ENCODE peak calls at places on chromosomes 3 and 15, in nine cellular contexts. One of them, this sample, is unnamed.

GRCh38 chr3:72625616-72626337 is 222.5 kb downstream of the SHQ1 start:
- DNase-seq in stimulated activated CD8-positive, alpha-beta memory T cell treated with anti-CD3 and anti-CD28 coated beads, Interleukin-7, amount 100 ng/mL, for 48 hours: no peak
- DNase-seq in endothelial cell: no peak
- DNase-seq in activated effector memory CD4-positive, alpha-beta T cell treated with Interleukin-2 at 50 U/mL for 16 hours: no peak
- DNase-seq in NCI-H1092: no peak
- DNase-seq in RWPE1: peak
- DNase-seq in amniotic stem cell: no peak
- DNase-seq in fibroblast of mammary gland: peak
- DNase-seq in NCI-H1694 treated with DMSO at 0.1 percent for 48 hours: no peak
- DNase-seq in this sample: peak

GRCh38 chr3:128489860-128490649 is 2.9 kb downstream of the GATA2 start:
- DNase-seq in NCI-H1694 treated with DMSO at 0.1 percent for 48 hours: peak
- DNase-seq in fibroblast of mammary gland: no peak
- DNase-seq in stimulated activated CD8-positive, alpha-beta memory T cell treated with anti-CD3 and anti-CD28 coated beads, Interleukin-7, amount 100 ng/mL, for 48 hours: no peak
- DNase-seq in RWPE1: no peak
- DNase-seq in endothelial cell: peak
- DNase-seq in amniotic stem cell: peak
- DNase-seq in NCI-H1092: no peak
- DNase-seq in activated effector memory CD4-positive, alpha-beta T cell treated with Interleukin-2 at 50 U/mL for 16 hours: no peak
- DNase-seq in this sample: no peak

GRCh38 chr3:81936817-81937216 is 175.4 kb upstream of the GBE1 start:
- DNase-seq in amniotic stem cell: no peak
- DNase-seq in RWPE1: no peak
- DNase-seq in stimulated activated CD8-positive, alpha-beta memory T cell treated with anti-CD3 and anti-CD28 coated beads, Interleukin-7, amount 100 ng/mL, for 48 hours: no peak
- DNase-seq in fibroblast of mammary gland: no peak
- DNase-seq in endothelial cell: no peak
- DNase-seq in NCI-H1092: no peak
- DNase-seq in activated effector memory CD4-positive, alpha-beta T cell treated with Interleukin-2 at 50 U/mL for 16 hours: no peak
- DNase-seq in NCI-H1694 treated with DMSO at 0.1 percent for 48 hours: no peak
- DNase-seq in this sample: no peak

GRCh38 chr15:34161329-34161953 is 48.5 kb downstream of the KATNBL1 start:
- DNase-seq in endothelial cell: no peak
- DNase-seq in NCI-H1694 treated with DMSO at 0.1 percent for 48 hours: no peak
- DNase-seq in NCI-H1092: no peak
- DNase-seq in fibroblast of mammary gland: peak
- DNase-seq in RWPE1: peak
- DNase-seq in activated effector memory CD4-positive, alpha-beta T cell treated with Interleukin-2 at 50 U/mL for 16 hours: no peak
- DNase-seq in stimulated activated CD8-positive, alpha-beta memory T cell treated with anti-CD3 and anti-CD28 coated beads, Interleukin-7, amount 100 ng/mL, for 48 hours: no peak
- DNase-seq in amniotic stem cell: no peak
- DNase-seq in this sample: no peak

GRCh38 chr3:9498781-9499180 is 54.8 kb downstream of the LHFPL4 start:
- DNase-seq in activated effector memory CD4-positive, alpha-beta T cell treated with Interleukin-2 at 50 U/mL for 16 hours: no peak
- DNase-seq in endothelial cell: no peak
- DNase-seq in NCI-H1694 treated with DMSO at 0.1 percent for 48 hours: no peak
- DNase-seq in stimulated activated CD8-positive, alpha-beta memory T cell treated with anti-CD3 and anti-CD28 coated beads, Interleukin-7, amount 100 ng/mL, for 48 hours: no peak
- DNase-seq in NCI-H1092: no peak
- DNase-seq in RWPE1: no peak
- DNase-seq in amniotic stem cell: no peak
- DNase-seq in fibroblast of mammary gland: no peak
- DNase-seq in this sample: no peak

GRCh38 chr3:186247821-186248814 is 113.9 kb downstream of the DGKG start:
- DNase-seq in activated effector memory CD4-positive, alpha-beta T cell treated with Interleukin-2 at 50 U/mL for 16 hours: no peak
- DNase-seq in RWPE1: no peak
- DNase-seq in stimulated activated CD8-positive, alpha-beta memory T cell treated with anti-CD3 and anti-CD28 coated beads, Interleukin-7, amount 100 ng/mL, for 48 hours: no peak
- DNase-seq in endothelial cell: no peak
- DNase-seq in fibroblast of mammary gland: no peak
- DNase-seq in NCI-H1092: no peak
- DNase-seq in NCI-H1694 treated with DMSO at 0.1 percent for 48 hours: no peak
- DNase-seq in amniotic stem cell: no peak
- DNase-seq in this sample: no peak

GRCh38 chr3:71582612-71583568 is 638 bp downstream of the FOXP1 start:
- DNase-seq in NCI-H1092: no peak
- DNase-seq in NCI-H1694 treated with DMSO at 0.1 percent for 48 hours: no peak
- DNase-seq in activated effector memory CD4-positive, alpha-beta T cell treated with Interleukin-2 at 50 U/mL for 16 hours: peak
- DNase-seq in amniotic stem cell: no peak
- DNase-seq in stimulated activated CD8-positive, alpha-beta memory T cell treated with anti-CD3 and anti-CD28 coated beads, Interleukin-7, amount 100 ng/mL, for 48 hours: peak
- DNase-seq in endothelial cell: peak
- DNase-seq in fibroblast of mammary gland: no peak
- DNase-seq in RWPE1: no peak
- DNase-seq in this sample: peak

GRCh38 chr3:151890721-151891141 is 17.3 kb downstream of the SUCNR1 start:
- DNase-seq in NCI-H1092: peak
- DNase-seq in NCI-H1694 treated with DMSO at 0.1 percent for 48 hours: no peak
- DNase-seq in endothelial cell: no peak
- DNase-seq in RWPE1: peak
- DNase-seq in fibroblast of mammary gland: no peak
- DNase-seq in amniotic stem cell: no peak
- DNase-seq in stimulated activated CD8-positive, alpha-beta memory T cell treated with anti-CD3 and anti-CD28 coated beads, Interleukin-7, amount 100 ng/mL, for 48 hours: no peak
- DNase-seq in activated effector memory CD4-positive, alpha-beta T cell treated with Interleukin-2 at 50 U/mL for 16 hours: no peak
- DNase-seq in this sample: no peak

GRCh38 chr3:141201122-141201521 is 30.5 kb upstream of the PXYLP1 start:
- DNase-seq in amniotic stem cell: no peak
- DNase-seq in RWPE1: no peak
- DNase-seq in NCI-H1092: no peak
- DNase-seq in activated effector memory CD4-positive, alpha-beta T cell treated with Interleukin-2 at 50 U/mL for 16 hours: no peak
- DNase-seq in stimulated activated CD8-positive, alpha-beta memory T cell treated with anti-CD3 and anti-CD28 coated beads, Interleukin-7, amount 100 ng/mL, for 48 hours: no peak
- DNase-seq in NCI-H1694 treated with DMSO at 0.1 percent for 48 hours: no peak
- DNase-seq in fibroblast of mammary gland: no peak
- DNase-seq in endothelial cell: no peak
- DNase-seq in this sample: no peak

GRCh38 chr15:40941528-40942336 is 11.5 kb upstream of the CHAC1 start:
- DNase-seq in activated effector memory CD4-positive, alpha-beta T cell treated with Interleukin-2 at 50 U/mL for 16 hours: peak
- DNase-seq in RWPE1: peak
- DNase-seq in NCI-H1694 treated with DMSO at 0.1 percent for 48 hours: peak
- DNase-seq in amniotic stem cell: peak
- DNase-seq in fibroblast of mammary gland: peak
- DNase-seq in NCI-H1092: peak
- DNase-seq in endothelial cell: peak
- DNase-seq in stimulated activated CD8-positive, alpha-beta memory T cell treated with anti-CD3 and anti-CD28 coated beads, Interleukin-7, amount 100 ng/mL, for 48 hours: peak
- DNase-seq in this sample: peak

GRCh38 chr15:70284438-70285214 is 186.9 kb upstream of the TLE3 start:
- DNase-seq in RWPE1: no peak
- DNase-seq in activated effector memory CD4-positive, alpha-beta T cell treated with Interleukin-2 at 50 U/mL for 16 hours: no peak
- DNase-seq in amniotic stem cell: no peak
- DNase-seq in NCI-H1092: no peak
- DNase-seq in NCI-H1694 treated with DMSO at 0.1 percent for 48 hours: no peak
- DNase-seq in endothelial cell: no peak
- DNase-seq in stimulated activated CD8-positive, alpha-beta memory T cell treated with anti-CD3 and anti-CD28 coated beads, Interleukin-7, amount 100 ng/mL, for 48 hours: no peak
- DNase-seq in fibroblast of mammary gland: no peak
- DNase-seq in this sample: no peak

GRCh38 chr15:68277131-68277604 is 377 bp upstream of the FEM1B start:
- DNase-seq in stimulated activated CD8-positive, alpha-beta memory T cell treated with anti-CD3 and anti-CD28 coated beads, Interleukin-7, amount 100 ng/mL, for 48 hours: no peak
- DNase-seq in endothelial cell: peak
- DNase-seq in amniotic stem cell: no peak
- DNase-seq in RWPE1: peak
- DNase-seq in activated effector memory CD4-positive, alpha-beta T cell treated with Interleukin-2 at 50 U/mL for 16 hours: no peak
- DNase-seq in NCI-H1694 treated with DMSO at 0.1 percent for 48 hours: peak
- DNase-seq in NCI-H1092: peak
- DNase-seq in fibroblast of mammary gland: peak
- DNase-seq in this sample: no peak

GRCh38 chr3:113933746-113934145 is 14.1 kb upstream of the ZDHHC23 start:
- DNase-seq in activated effector memory CD4-positive, alpha-beta T cell treated with Interleukin-2 at 50 U/mL for 16 hours: no peak
- DNase-seq in amniotic stem cell: no peak
- DNase-seq in endothelial cell: no peak
- DNase-seq in NCI-H1092: no peak
- DNase-seq in NCI-H1694 treated with DMSO at 0.1 percent for 48 hours: no peak
- DNase-seq in stimulated activated CD8-positive, alpha-beta memory T cell treated with anti-CD3 and anti-CD28 coated beads, Interleukin-7, amount 100 ng/mL, for 48 hours: no peak
- DNase-seq in RWPE1: no peak
- DNase-seq in fibroblast of mammary gland: no peak
- DNase-seq in this sample: no peak

GRCh38 chr3:159782724-159783421 is 205.8 kb upstream of the IL12A start:
- DNase-seq in activated effector memory CD4-positive, alpha-beta T cell treated with Interleukin-2 at 50 U/mL for 16 hours: no peak
- DNase-seq in amniotic stem cell: no peak
- DNase-seq in fibroblast of mammary gland: no peak
- DNase-seq in NCI-H1092: no peak
- DNase-seq in RWPE1: no peak
- DNase-seq in NCI-H1694 treated with DMSO at 0.1 percent for 48 hours: no peak
- DNase-seq in endothelial cell: no peak
- DNase-seq in stimulated activated CD8-positive, alpha-beta memory T cell treated with anti-CD3 and anti-CD28 coated beads, Interleukin-7, amount 100 ng/mL, for 48 hours: no peak
- DNase-seq in this sample: no peak

GRCh38 chr3:108300103-108300849 is 3.9 kb downstream of the HHLA2 start:
- DNase-seq in amniotic stem cell: no peak
- DNase-seq in NCI-H1694 treated with DMSO at 0.1 percent for 48 hours: no peak
- DNase-seq in stimulated activated CD8-positive, alpha-beta memory T cell treated with anti-CD3 and anti-CD28 coated beads, Interleukin-7, amount 100 ng/mL, for 48 hours: no peak
- DNase-seq in activated effector memory CD4-positive, alpha-beta T cell treated with Interleukin-2 at 50 U/mL for 16 hours: no peak
- DNase-seq in RWPE1: no peak
- DNase-seq in fibroblast of mammary gland: no peak
- DNase-seq in NCI-H1092: no peak
- DNase-seq in endothelial cell: no peak
- DNase-seq in this sample: no peak

GRCh38 chr15:74053497-74053896 is 28.9 kb downstream of the GOLGA6A start:
- DNase-seq in NCI-H1092: no peak
- DNase-seq in stimulated activated CD8-positive, alpha-beta memory T cell treated with anti-CD3 and anti-CD28 coated beads, Interleukin-7, amount 100 ng/mL, for 48 hours: no peak
- DNase-seq in fibroblast of mammary gland: no peak
- DNase-seq in endothelial cell: no peak
- DNase-seq in activated effector memory CD4-positive, alpha-beta T cell treated with Interleukin-2 at 50 U/mL for 16 hours: no peak
- DNase-seq in NCI-H1694 treated with DMSO at 0.1 percent for 48 hours: no peak
- DNase-seq in amniotic stem cell: no peak
- DNase-seq in RWPE1: no peak
- DNase-seq in this sample: no peak

GRCh38 chr3:84904819-84905555 is 53.8 kb upstream of the CADM2 start:
- DNase-seq in amniotic stem cell: no peak
- DNase-seq in stimulated activated CD8-positive, alpha-beta memory T cell treated with anti-CD3 and anti-CD28 coated beads, Interleukin-7, amount 100 ng/mL, for 48 hours: no peak
- DNase-seq in fibroblast of mammary gland: no peak
- DNase-seq in RWPE1: no peak
- DNase-seq in activated effector memory CD4-positive, alpha-beta T cell treated with Interleukin-2 at 50 U/mL for 16 hours: no peak
- DNase-seq in NCI-H1694 treated with DMSO at 0.1 percent for 48 hours: no peak
- DNase-seq in NCI-H1092: peak
- DNase-seq in endothelial cell: peak
- DNase-seq in this sample: no peak

GRCh38 chr15:47688573-47689086 is 28.7 kb upstream of the SEMA6D start:
- DNase-seq in fibroblast of mammary gland: peak
- DNase-seq in NCI-H1092: no peak
- DNase-seq in stimulated activated CD8-positive, alpha-beta memory T cell treated with anti-CD3 and anti-CD28 coated beads, Interleukin-7, amount 100 ng/mL, for 48 hours: no peak
- DNase-seq in RWPE1: peak
- DNase-seq in NCI-H1694 treated with DMSO at 0.1 percent for 48 hours: no peak
- DNase-seq in activated effector memory CD4-positive, alpha-beta T cell treated with Interleukin-2 at 50 U/mL for 16 hours: no peak
- DNase-seq in endothelial cell: no peak
- DNase-seq in amniotic stem cell: no peak
- DNase-seq in this sample: no peak

GRCh38 chr15:37103475-37104071 is 3.2 kb upstream of the MEIS2 start:
- DNase-seq in activated effector memory CD4-positive, alpha-beta T cell treated with Interleukin-2 at 50 U/mL for 16 hours: no peak
- DNase-seq in NCI-H1092: no peak
- DNase-seq in NCI-H1694 treated with DMSO at 0.1 percent for 48 hours: no peak
- DNase-seq in endothelial cell: no peak
- DNase-seq in stimulated activated CD8-positive, alpha-beta memory T cell treated with anti-CD3 and anti-CD28 coated beads, Interleukin-7, amount 100 ng/mL, for 48 hours: no peak
- DNase-seq in RWPE1: no peak
- DNase-seq in fibroblast of mammary gland: no peak
- DNase-seq in amniotic stem cell: no peak
- DNase-seq in this sample: no peak

GRCh38 chr3:57112206-57112605 is 51.7 kb downstream of the SPATA12 start:
- DNase-seq in activated effector memory CD4-positive, alpha-beta T cell treated with Interleukin-2 at 50 U/mL for 16 hours: no peak
- DNase-seq in amniotic stem cell: no peak
- DNase-seq in RWPE1: no peak
- DNase-seq in NCI-H1694 treated with DMSO at 0.1 percent for 48 hours: no peak
- DNase-seq in endothelial cell: no peak
- DNase-seq in stimulated activated CD8-positive, alpha-beta memory T cell treated with anti-CD3 and anti-CD28 coated beads, Interleukin-7, amount 100 ng/mL, for 48 hours: no peak
- DNase-seq in fibroblast of mammary gland: no peak
- DNase-seq in NCI-H1092: no peak
- DNase-seq in this sample: no peak

GRCh38 chr3:119091936-119092677 is 53.9 kb upstream of the TEX55 start:
- DNase-seq in endothelial cell: no peak
- DNase-seq in amniotic stem cell: no peak
- DNase-seq in activated effector memory CD4-positive, alpha-beta T cell treated with Interleukin-2 at 50 U/mL for 16 hours: no peak
- DNase-seq in NCI-H1092: no peak
- DNase-seq in fibroblast of mammary gland: no peak
- DNase-seq in stimulated activated CD8-positive, alpha-beta memory T cell treated with anti-CD3 and anti-CD28 coated beads, Interleukin-7, amount 100 ng/mL, for 48 hours: no peak
- DNase-seq in RWPE1: no peak
- DNase-seq in NCI-H1694 treated with DMSO at 0.1 percent for 48 hours: no peak
- DNase-seq in this sample: no peak

GRCh38 chr3:190266265-190266914 is 55.9 kb downstream of the CLDN1 start:
- DNase-seq in RWPE1: no peak
- DNase-seq in endothelial cell: no peak
- DNase-seq in NCI-H1694 treated with DMSO at 0.1 percent for 48 hours: no peak
- DNase-seq in stimulated activated CD8-positive, alpha-beta memory T cell treated with anti-CD3 and anti-CD28 coated beads, Interleukin-7, amount 100 ng/mL, for 48 hours: no peak
- DNase-seq in activated effector memory CD4-positive, alpha-beta T cell treated with Interleukin-2 at 50 U/mL for 16 hours: no peak
- DNase-seq in NCI-H1092: no peak
- DNase-seq in amniotic stem cell: no peak
- DNase-seq in fibroblast of mammary gland: no peak
- DNase-seq in this sample: no peak

GRCh38 chr3:183254816-183255730 is 2.0 kb downstream of the B3GNT5 start:
- DNase-seq in activated effector memory CD4-positive, alpha-beta T cell treated with Interleukin-2 at 50 U/mL for 16 hours: no peak
- DNase-seq in RWPE1: peak
- DNase-seq in NCI-H1694 treated with DMSO at 0.1 percent for 48 hours: no peak
- DNase-seq in fibroblast of mammary gland: peak
- DNase-seq in NCI-H1092: no peak
- DNase-seq in endothelial cell: no peak
- DNase-seq in amniotic stem cell: no peak
- DNase-seq in stimulated activated CD8-positive, alpha-beta memory T cell treated with anti-CD3 and anti-CD28 coated beads, Interleukin-7, amount 100 ng/mL, for 48 hours: no peak
- DNase-seq in this sample: no peak

GRCh38 chr3:146221276-146221675 is 29.6 kb downstream of the PLSCR4 start:
- DNase-seq in activated effector memory CD4-positive, alpha-beta T cell treated with Interleukin-2 at 50 U/mL for 16 hours: no peak
- DNase-seq in NCI-H1694 treated with DMSO at 0.1 percent for 48 hours: no peak
- DNase-seq in fibroblast of mammary gland: peak
- DNase-seq in NCI-H1092: no peak
- DNase-seq in stimulated activated CD8-positive, alpha-beta memory T cell treated with anti-CD3 and anti-CD28 coated beads, Interleukin-7, amount 100 ng/mL, for 48 hours: no peak
- DNase-seq in amniotic stem cell: no peak
- DNase-seq in RWPE1: no peak
- DNase-seq in endothelial cell: no peak
- DNase-seq in this sample: no peak

GRCh38 chr15:82650046-82650670 is 3.0 kb upstream of the CPEB1 start:
- DNase-seq in activated effector memory CD4-positive, alpha-beta T cell treated with Interleukin-2 at 50 U/mL for 16 hours: no peak
- DNase-seq in RWPE1: no peak
- DNase-seq in fibroblast of mammary gland: no peak
- DNase-seq in NCI-H1092: no peak
- DNase-seq in NCI-H1694 treated with DMSO at 0.1 percent for 48 hours: no peak
- DNase-seq in endothelial cell: no peak
- DNase-seq in stimulated activated CD8-positive, alpha-beta memory T cell treated with anti-CD3 and anti-CD28 coated beads, Interleukin-7, amount 100 ng/mL, for 48 hours: no peak
- DNase-seq in amniotic stem cell: no peak
- DNase-seq in this sample: no peak

This sample was measured in H54.